ENCODE peak calls at places on chromosomes 5 and 9, in six cellular contexts. One of them, this sample, is unnamed.

GRCh38 chr9:71487046-71487445 is 281.3 kb downstream of the CEMIP2 start:
- DNase-seq in H1: no peak
- DNase-seq in K562: no peak
- DNase-seq in GM12878: no peak
- DNase-seq in HepG2: no peak
- DNase-seq in GM12891: no peak
- DNase-seq in this sample: no peak

GRCh38 chr9:137670391-137671195 is 51.8 kb downstream of the EHMT1 start:
- DNase-seq in GM12878: no peak
- DNase-seq in HepG2: peak
- DNase-seq in H1: no peak
- DNase-seq in K562: peak
- DNase-seq in GM12891: no peak
- DNase-seq in this sample: no peak

GRCh38 chr9:36136894-36137391 is 410 bp downstream of the GLIPR2 start:
- DNase-seq in GM12878: no peak
- DNase-seq in GM12891: peak
- DNase-seq in H1: no peak
- DNase-seq in HepG2: no peak
- DNase-seq in K562: no peak
- DNase-seq in this sample: no peak

GRCh38 chr9:124940521-124940893 is 376 bp downstream of the GOLGA1 start:
- DNase-seq in H1: no peak
- DNase-seq in HepG2: no peak
- DNase-seq in GM12891: peak
- DNase-seq in K562: no peak
- DNase-seq in GM12878: no peak
- DNase-seq in this sample: no peak

GRCh38 chr9:109426621-109427402 is 71.3 kb downstream of the PTPN3 start:
- DNase-seq in HepG2: no peak
- DNase-seq in GM12878: no peak
- DNase-seq in GM12891: no peak
- DNase-seq in H1: no peak
- DNase-seq in K562: no peak
- DNase-seq in this sample: no peak

GRCh38 chr5:59487838-59488729 is 405.4 kb downstream of the PDE4D start:
- DNase-seq in GM12891: no peak
- DNase-seq in HepG2: no peak
- DNase-seq in K562: no peak
- DNase-seq in H1: no peak
- DNase-seq in GM12878: no peak
- DNase-seq in this sample: no peak

GRCh38 chr9:15936316-15936869 is 383.6 kb downstream of the CCDC171 start:
- DNase-seq in K562: no peak
- DNase-seq in GM12891: no peak
- DNase-seq in GM12878: no peak
- DNase-seq in HepG2: no peak
- DNase-seq in H1: no peak
- DNase-seq in this sample: no peak

GRCh38 chr5:29304555-29304954 is 1888.9 kb upstream of the CDH6 start:
- DNase-seq in K562: no peak
- DNase-seq in HepG2: no peak
- DNase-seq in H1: no peak
- DNase-seq in GM12891: no peak
- DNase-seq in GM12878: no peak
- DNase-seq in this sample: no peak

GRCh38 chr5:107067391-107067790 is 603.3 kb downstream of the EFNA5 start:
- DNase-seq in K562: no peak
- DNase-seq in GM12878: no peak
- DNase-seq in HepG2: no peak
- DNase-seq in GM12891: no peak
- DNase-seq in H1: no peak
- DNase-seq in this sample: no peak

GRCh38 chr9:72292184-72292787 is 72.7 kb downstream of the ZFAND5 start:
- DNase-seq in GM12878: no peak
- DNase-seq in GM12891: no peak
- DNase-seq in H1: no peak
- DNase-seq in K562: no peak
- DNase-seq in HepG2: peak
- DNase-seq in this sample: no peak

GRCh38 chr5:150567031-150567680 is 59.2 kb downstream of the NDST1 start:
- DNase-seq in H1: no peak
- DNase-seq in GM12878: no peak
- DNase-seq in GM12891: no peak
- DNase-seq in HepG2: no peak
- DNase-seq in K562: no peak
- DNase-seq in this sample: no peak

GRCh38 chr9:33125871-33126822 is 41.0 kb downstream of the B4GALT1 start:
- DNase-seq in HepG2: no peak
- DNase-seq in GM12878: no peak
- DNase-seq in GM12891: no peak
- DNase-seq in H1: no peak
- DNase-seq in K562: no peak
- DNase-seq in this sample: no peak

GRCh38 chr9:122498883-122499288 is 11.7 kb upstream of the OR1J2 start:
- DNase-seq in K562: peak
- DNase-seq in HepG2: peak
- DNase-seq in H1: peak
- DNase-seq in GM12891: peak
- DNase-seq in GM12878: no peak
- DNase-seq in this sample: no peak

GRCh38 chr5:122500245-122501086 is 188.4 kb downstream of the SNCAIP start:
- DNase-seq in HepG2: peak
- DNase-seq in GM12878: no peak
- DNase-seq in K562: peak
- DNase-seq in H1: peak
- DNase-seq in GM12891: no peak
- DNase-seq in this sample: no peak

GRCh38 chr5:416636-416960 is 26.4 kb upstream of the EXOC3 start:
- DNase-seq in GM12891: no peak
- DNase-seq in HepG2: no peak
- DNase-seq in GM12878: no peak
- DNase-seq in K562: no peak
- DNase-seq in H1: no peak
- DNase-seq in this sample: no peak

GRCh38 chr9:38318755-38319495 is 73.6 kb upstream of the ALDH1B1 start:
- DNase-seq in H1: no peak
- DNase-seq in K562: no peak
- DNase-seq in HepG2: no peak
- DNase-seq in GM12891: no peak
- DNase-seq in GM12878: peak
- DNase-seq in this sample: no peak

GRCh38 chr9:83451308-83451707 is 86.9 kb downstream of the FRMD3 start:
- DNase-seq in GM12891: no peak
- DNase-seq in K562: no peak
- DNase-seq in H1: no peak
- DNase-seq in HepG2: no peak
- DNase-seq in GM12878: no peak
- DNase-seq in this sample: no peak

GRCh38 chr5:108748354-108749129 is 845 bp downstream of the FER start:
- DNase-seq in K562: peak
- DNase-seq in GM12878: peak
- DNase-seq in HepG2: peak
- DNase-seq in H1: peak
- DNase-seq in GM12891: peak
- DNase-seq in this sample: peak

DNA sequence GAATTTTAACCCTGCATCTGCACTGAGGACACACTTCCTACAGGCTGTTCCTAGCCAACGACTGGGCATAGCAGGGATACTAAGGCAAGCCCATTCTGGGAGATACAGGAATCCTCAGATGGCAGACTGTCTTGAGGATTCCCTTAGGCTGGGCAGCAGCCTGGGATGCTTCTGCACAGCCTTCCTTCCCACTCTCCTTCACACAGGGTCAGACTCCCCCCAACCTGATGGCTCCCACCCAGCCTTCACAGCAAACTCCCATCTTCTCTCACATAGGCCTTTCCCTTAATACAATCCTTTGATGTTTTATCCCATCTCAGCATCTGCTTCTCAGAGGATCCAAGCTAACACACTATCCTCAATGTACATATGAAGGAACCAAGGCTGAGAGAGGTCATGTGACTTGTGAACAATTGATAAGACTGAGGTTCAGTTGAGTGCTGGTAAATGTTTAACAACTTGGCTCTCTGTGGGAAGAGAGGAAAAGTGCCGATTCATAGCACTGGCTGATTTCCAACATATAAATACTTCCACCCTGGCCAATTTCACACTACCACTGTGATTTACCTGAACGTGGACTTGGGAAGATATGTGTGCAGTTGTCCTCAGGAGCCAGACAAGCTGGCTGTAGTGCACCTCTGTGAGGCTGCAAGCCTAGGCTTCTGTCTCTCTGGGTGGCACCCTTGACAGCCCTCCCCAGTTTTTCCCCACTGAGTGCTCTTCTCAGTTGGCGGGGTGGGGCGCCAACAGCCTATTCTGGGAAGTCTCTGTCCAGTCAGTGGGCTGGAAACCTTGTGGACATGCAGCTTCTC is 120.2 kb upstream of the TRIM32 start:
- DNase-seq in GM12878: no peak
- DNase-seq in K562: no peak
- DNase-seq in GM12891: no peak
- DNase-seq in H1: no peak
- DNase-seq in HepG2: peak
- DNase-seq in this sample: no peak
- TF ChIP-seq POLR2A in GM12878: no peak
- TF ChIP-seq POLR2A in K562: no peak
- TF ChIP-seq POLR2A in GM12891: no peak
- TF ChIP-seq POLR2A in H1: no peak
- TF ChIP-seq POLR2A in HepG2: no peak
- TF ChIP-seq POLR2A in this sample: no peak

GRCh38 chr9:31335529-31336234 is 1048.8 kb upstream of the ACO1 start:
- DNase-seq in HepG2: no peak
- DNase-seq in GM12891: no peak
- DNase-seq in K562: no peak
- DNase-seq in GM12878: no peak
- DNase-seq in H1: no peak
- DNase-seq in this sample: no peak
- TF ChIP-seq POLR2AphosphoS5 in HepG2: no peak
- TF ChIP-seq POLR2AphosphoS5 in GM12891: no peak
- TF ChIP-seq POLR2AphosphoS5 in K562: no peak
- TF ChIP-seq POLR2AphosphoS5 in GM12878: no peak
- TF ChIP-seq POLR2AphosphoS5 in H1: no peak
- TF ChIP-seq POLR2AphosphoS5 in this sample: no peak

DNA sequence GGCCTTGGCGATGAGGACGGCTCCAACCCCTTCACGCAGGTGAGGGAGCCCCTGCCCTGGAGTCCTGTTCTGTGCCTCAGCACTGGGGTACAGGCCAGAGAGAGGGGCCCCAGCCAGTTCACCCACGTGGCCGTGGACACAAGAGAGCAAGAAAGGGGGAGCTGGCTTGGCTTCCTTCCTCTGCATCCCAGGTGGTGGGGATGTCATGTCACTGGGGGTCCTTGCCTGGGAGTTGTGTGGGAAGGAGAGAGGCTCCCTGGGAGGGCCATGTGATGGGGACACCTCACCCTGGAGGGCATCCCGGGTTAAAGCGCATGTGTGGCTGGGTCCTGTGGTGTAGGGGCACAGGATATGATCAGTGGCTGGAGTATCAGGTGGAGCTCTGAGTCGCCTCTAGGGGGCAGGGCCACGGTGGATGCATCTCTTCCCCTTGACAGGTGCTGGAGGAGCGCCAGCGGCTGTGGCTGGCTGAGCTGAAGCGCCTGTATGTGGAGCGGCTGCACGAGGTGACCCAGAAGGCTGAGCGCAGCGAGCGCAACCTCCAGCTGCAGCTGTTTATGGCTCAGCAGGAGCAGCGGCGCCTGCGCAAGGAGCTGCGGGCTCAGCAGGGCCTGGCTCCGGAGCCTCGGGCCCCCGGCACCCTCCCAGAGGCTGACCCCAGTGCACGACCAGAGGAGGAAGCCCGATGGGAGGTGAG is 7.5 kb downstream of the N4BP3 start:
- DNase-seq in GM12891: peak
- DNase-seq in K562: peak
- DNase-seq in H1: peak
- DNase-seq in HepG2: peak
- DNase-seq in GM12878: peak
- DNase-seq in this sample: peak
- TF ChIP-seq TAF1 in GM12891: no peak
- TF ChIP-seq TAF1 in K562: no peak
- TF ChIP-seq TAF1 in H1: no peak
- TF ChIP-seq TAF1 in HepG2: no peak
- TF ChIP-seq TAF1 in GM12878: peak
- TF ChIP-seq TAF1 in this sample: no peak

DNA sequence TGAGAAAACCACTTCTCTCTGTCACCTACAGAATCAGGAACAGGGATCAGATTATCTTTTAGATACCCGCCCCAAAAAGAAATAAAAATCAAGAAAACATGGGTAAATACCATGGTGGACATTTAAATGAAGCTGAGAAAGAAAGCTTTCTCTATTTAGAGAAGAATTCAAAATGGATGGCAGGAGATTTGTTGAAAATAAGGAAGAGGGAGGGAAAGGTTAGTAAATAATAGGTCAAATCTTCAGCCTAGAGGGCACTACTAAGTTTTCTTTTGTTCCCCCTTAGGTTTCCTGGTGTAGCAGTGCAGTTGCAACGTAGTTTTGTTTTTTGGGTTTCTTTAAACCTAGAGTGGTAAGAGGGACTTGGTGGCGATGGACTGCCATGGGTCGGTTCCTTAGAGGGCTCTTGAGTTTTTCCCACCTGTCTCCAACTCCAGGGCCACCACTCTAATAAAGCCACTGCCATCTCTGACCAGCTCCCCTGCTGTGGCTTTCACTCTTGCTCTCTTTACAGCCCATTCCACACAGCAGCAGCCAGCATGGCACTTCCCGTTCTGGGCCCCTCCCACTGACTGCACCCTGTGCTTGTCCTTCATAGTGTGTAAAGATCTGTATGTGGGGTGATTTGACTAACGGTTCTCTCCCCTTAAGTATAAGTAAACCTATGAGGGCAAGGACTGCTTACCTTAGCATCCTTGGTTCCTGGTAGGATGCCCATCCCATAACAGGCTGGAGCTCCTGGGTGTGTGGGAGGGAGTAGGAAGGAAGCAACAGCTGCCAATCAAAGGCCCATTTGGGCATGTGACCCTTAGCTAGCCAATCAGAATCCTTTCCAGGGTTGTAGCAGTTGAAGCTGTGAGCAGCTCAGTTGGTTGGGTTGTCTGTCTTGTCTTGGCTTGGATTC is 118.3 kb downstream of the SLC1A3 start:
- DNase-seq in HepG2: no peak
- DNase-seq in K562: peak
- DNase-seq in GM12878: peak
- DNase-seq in H1: no peak
- DNase-seq in GM12891: peak
- DNase-seq in this sample: peak
- TF ChIP-seq POLR2A in HepG2: no peak
- TF ChIP-seq POLR2A in K562: no peak
- TF ChIP-seq POLR2A in GM12878: peak
- TF ChIP-seq POLR2A in H1: no peak
- TF ChIP-seq POLR2A in GM12891: peak
- TF ChIP-seq POLR2A in this sample: peak

This sample was measured in GM12892.